ENCODE peak calls at places on chromosomes 16 and 17, in four cellular contexts. G is tibial artery, H is cardiac fibroblast, U is psoas muscle. V is an unnamed sample.

GRCh38 chr17:71969500-71969899 is 151.3 kb upstream of the SOX9 start:
- DNase-seq in U (no peak), H (no peak), G (no peak), V (no peak)

GRCh38 chr17:19867094-19867653 is 562 bp downstream of the ULK2 start:
- DNase-seq in G (peak), U (peak), H (peak), V (peak)

GRCh38 chr17:76718516-76718915 is 7.8 kb upstream of the MXRA7 start:
- DNase-seq in G (no peak), H (no peak), U (no peak), V (no peak)

GRCh38 chr17:78708510-78708973 is 73.5 kb downstream of the CYTH1 start:
- DNase-seq in H (peak), U (peak), G (peak), V (peak)

GRCh38 chr17:43945074-43945824 is 3.0 kb upstream of the PPY start:
- DNase-seq in G (no peak), U (no peak), H (no peak), V (no peak)

GRCh38 chr17:76968707-76969597 is 100.7 kb downstream of the MGAT5B start:
- DNase-seq in U (no peak), G (no peak), H (no peak), V (peak)

GRCh38 chr16:28549301-28549899 is 4.3 kb upstream of the SGF29 start:
- DNase-seq in H (peak), G (no peak), U (no peak), V (no peak)

GRCh38 chr17:42311240-42312034 is 23.1 kb downstream of the STAT5A start:
- DNase-seq in U (peak), G (peak), H (peak), V (no peak)

GRCh38 chr16:17101646-17102045 is 369.1 kb downstream of the XYLT1 start:
- DNase-seq in G (no peak), U (no peak), H (peak), V (no peak)

GRCh38 chr17:67902531-67903231 is 77.4 kb downstream of the BPTF start:
- DNase-seq in G (no peak), H (no peak), U (no peak), V (no peak)

GRCh38 chr17:14198013-14198412 is 38.6 kb downstream of the CDRT15 start:
- DNase-seq in U (no peak), G (no peak), H (no peak), V (no peak)

GRCh38 chr17:31580331-31581021 is 189.0 kb downstream of the RAB11FIP4 start:
- DNase-seq in H (peak), U (peak), G (peak), V (no peak)

GRCh38 chr17:82495844-82496528 is 23.5 kb upstream of the FOXK2 start:
- DNase-seq in H (no peak), U (no peak), G (no peak), V (no peak)

GRCh38 chr17:45815752-45816151 is 28.9 kb upstream of the SPPL2C start:
- DNase-seq in H (no peak), U (no peak), G (no peak), V (no peak)

GRCh38 chr17:56593741-56594527 is 435 bp downstream of the NOG start:
- DNase-seq in H (peak), U (peak), G (peak), V (peak)

GRCh38 chr17:35294756-35295155 is 51.9 kb downstream of the SLFN5 start:
- DNase-seq in H (no peak), G (no peak), U (no peak), V (no peak)

GRCh38 chr17:26731005-26731921 is 562.7 kb upstream of the WSB1 start:
- DNase-seq in U (no peak), H (no peak), G (no peak), V (no peak)

GRCh38 chr17:8125947-8126305 is 2.0 kb upstream of the HES7 start:
- DNase-seq in H (peak), U (no peak), G (no peak), V (no peak)

GRCh38 chr17:57672205-57672632 is 72.9 kb downstream of the CCDC182 start:
- DNase-seq in U (no peak), G (no peak), H (no peak), V (no peak)

GRCh38 chr16:65070831-65071230 is 51.0 kb downstream of the CDH11 start:
- DNase-seq in H (peak), U (peak), G (peak), V (no peak)

GRCh38 chr17:15247891-15248529 is 17.1 kb downstream of the PMP22 start:
- DNase-seq in H (no peak), U (no peak), G (no peak), V (no peak)

GRCh38 chr17:79945591-79946255 is 89.9 kb downstream of the TBC1D16 start:
- DNase-seq in H (no peak), U (peak), G (peak), V (no peak)

GRCh38 chr17:79803997-79804855 is 7.3 kb upstream of the CBX8 start:
- DNase-seq in U (no peak), H (no peak), G (no peak), V (no peak)

GRCh38 chr17:44549736-44550135 is 7.5 kb upstream of the FZD2 start:
- DNase-seq in G (no peak), U (no peak), H (no peak), V (no peak)

GRCh38 chr17:61240851-61241468 is 158.7 kb upstream of the TBX2 start:
- DNase-seq in U (no peak), G (no peak), H (no peak), V (no peak)

GRCh38 chr17:34365340-34365739 is 2.3 kb upstream of the CCL1 start:
- DNase-seq in U (no peak), G (no peak), H (no peak), V (no peak)

GRCh38 chr17:6408271-6408670 is 26.6 kb downstream of the AIPL1 start:
- DNase-seq in U (no peak), G (no peak), H (no peak), V (no peak)

GRCh38 chr17:6415616-6416015 is 19.3 kb downstream of the AIPL1 start:
- DNase-seq in U (no peak), H (no peak), G (no peak), V (no peak)

GRCh38 chr17:6413073-6413472 is 21.8 kb downstream of the AIPL1 start:
- DNase-seq in U (no peak), G (no peak), H (peak), V (no peak)
- TF ChIP-seq CTCF in U (peak), G (peak), H (peak), V (peak)

DNA sequence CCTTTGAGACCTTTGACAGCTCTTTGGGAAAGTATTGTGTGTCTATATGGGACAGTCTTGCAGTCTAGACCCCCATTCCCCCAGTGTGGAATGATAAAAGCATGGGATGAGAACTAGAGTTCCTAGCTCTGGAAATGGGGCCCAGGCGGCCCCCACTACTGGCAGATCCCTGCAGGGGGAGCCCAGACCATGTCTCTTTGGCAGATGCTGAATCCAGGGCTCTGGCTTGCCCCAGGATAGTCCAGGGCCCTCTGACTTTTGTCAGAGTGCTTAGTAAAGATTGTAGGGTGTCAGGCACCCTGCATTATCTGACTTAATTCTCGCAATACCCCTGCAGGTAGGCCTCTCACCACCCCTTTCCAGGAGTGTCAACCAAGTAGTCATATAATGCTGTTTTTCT is 8.3 kb downstream of the ALKBH5 start:
- DNase-seq in G (no peak), H (peak), U (no peak), V (no peak)
- TF ChIP-seq CTCF in G (no peak), H (peak), U (peak), V (no peak)

GRCh38 chr16:53654946-53655345 is 48.7 kb downstream of the RPGRIP1L start:
- DNase-seq in G (no peak), H (no peak), U (no peak), V (no peak)

DNA sequence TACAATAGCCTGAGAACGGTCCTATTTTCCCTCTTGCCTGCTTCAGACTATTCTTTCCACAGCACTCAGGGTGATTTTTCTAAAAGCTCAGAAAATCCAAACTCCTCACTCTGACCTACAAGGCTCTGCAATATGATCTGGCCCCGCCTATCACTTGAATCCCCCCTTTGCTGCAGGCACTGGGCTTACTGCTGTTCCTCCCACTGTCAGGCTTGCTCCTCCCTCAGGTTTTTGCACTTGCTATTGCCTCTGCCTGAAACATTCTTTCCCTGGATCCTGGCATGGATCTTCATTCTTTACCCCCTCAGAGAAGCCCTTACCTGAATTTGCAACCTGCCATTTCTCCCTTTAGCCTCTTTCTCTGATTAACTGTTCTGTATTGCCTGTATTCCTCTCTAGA is 52.3 kb downstream of the RPGRIP1L start:
- DNase-seq in U (no peak), H (no peak), G (no peak), V (no peak)
- TF ChIP-seq CTCF in U (no peak), H (no peak), G (no peak), V (no peak)

GRCh38 chr17:64059756-64060155 is 39.3 kb upstream of the ICAM2 start:
- DNase-seq in H (no peak), G (no peak), U (no peak), V (no peak)

GRCh38 chr17:64058547-64059115 is 38.2 kb upstream of the ICAM2 start:
- DNase-seq in U (no peak), G (no peak), H (no peak), V (no peak)

GRCh38 chr17:64057701-64058263 is 37.3 kb upstream of the ICAM2 start:
- DNase-seq in G (no peak), H (no peak), U (no peak), V (no peak)

GRCh38 chr17:64061157-64061898 is 40.9 kb upstream of the ICAM2 start:
- DNase-seq in U (no peak), H (peak), G (no peak), V (no peak)

DNA sequence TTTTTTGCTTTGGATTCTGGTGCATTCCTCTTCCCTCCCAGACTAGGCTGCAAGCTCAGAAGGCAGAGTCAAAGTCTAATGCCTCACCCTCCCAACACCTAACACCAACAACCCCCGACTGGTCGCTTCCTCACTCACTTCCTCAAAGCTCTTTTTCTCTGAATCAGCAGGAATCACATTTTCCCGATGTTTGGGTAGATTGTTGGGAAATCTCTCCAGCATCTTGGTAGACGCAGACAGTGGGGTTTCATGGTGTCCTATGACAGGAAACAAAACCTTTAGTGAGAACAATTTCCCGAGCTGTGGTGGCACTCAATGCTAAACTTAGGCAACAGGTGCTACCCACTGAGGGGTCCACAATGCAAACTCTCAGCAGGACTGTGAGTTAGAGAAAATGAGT is 39.9 kb upstream of the ICAM2 start:
- DNase-seq in U (no peak), G (no peak), H (no peak), V (peak)
- TF ChIP-seq CTCF in U (no peak), G (no peak), H (no peak), V (no peak)

DNA sequence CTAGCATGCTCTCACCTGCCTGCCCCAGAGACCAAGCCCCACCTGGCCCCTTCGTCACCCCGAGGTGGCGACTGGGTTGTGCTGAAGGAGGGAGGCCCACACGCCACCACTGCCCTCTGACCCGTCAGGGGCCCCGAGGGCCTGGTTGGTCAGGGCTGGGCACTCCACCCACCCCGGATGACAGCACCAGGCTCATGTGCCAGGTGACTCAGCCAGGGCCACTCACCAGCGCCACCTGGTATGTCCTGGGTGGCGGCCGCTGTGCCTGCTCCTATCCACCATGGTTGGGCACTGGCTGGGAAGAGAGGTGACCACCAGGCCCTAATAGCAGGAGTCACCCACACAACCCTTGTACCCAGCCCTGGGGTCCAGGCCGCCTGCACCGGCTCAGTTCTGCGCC is 68.9 kb downstream of the JPH3 start:
- DNase-seq in H (no peak), G (no peak), U (no peak), V (no peak)
- TF ChIP-seq CTCF in H (no peak), G (no peak), U (no peak), V (no peak)

GRCh38 chr17:81322271-81323082 is 27.4 kb upstream of the SLC38A10 start:
- DNase-seq in H (peak), U (no peak), G (no peak), V (no peak)
- TF ChIP-seq CTCF in H (peak), U (no peak), G (no peak), V (no peak)

GRCh38 chr17:29146369-29146972 is 33.7 kb downstream of the MYO18A start:
- DNase-seq in G (no peak), H (no peak), U (no peak), V (no peak)

GRCh38 chr17:29145289-29146058 is 34.7 kb downstream of the MYO18A start:
- DNase-seq in G (peak), U (peak), H (peak), V (peak)

GRCh38 chr17:29141484-29141835 is 38.7 kb downstream of the MYO18A start:
- DNase-seq in U (no peak), G (no peak), H (no peak), V (no peak)

GRCh38 chr17:29140631-29141483 is 39.3 kb downstream of the MYO18A start:
- DNase-seq in U (no peak), H (no peak), G (no peak), V (peak)

DNA sequence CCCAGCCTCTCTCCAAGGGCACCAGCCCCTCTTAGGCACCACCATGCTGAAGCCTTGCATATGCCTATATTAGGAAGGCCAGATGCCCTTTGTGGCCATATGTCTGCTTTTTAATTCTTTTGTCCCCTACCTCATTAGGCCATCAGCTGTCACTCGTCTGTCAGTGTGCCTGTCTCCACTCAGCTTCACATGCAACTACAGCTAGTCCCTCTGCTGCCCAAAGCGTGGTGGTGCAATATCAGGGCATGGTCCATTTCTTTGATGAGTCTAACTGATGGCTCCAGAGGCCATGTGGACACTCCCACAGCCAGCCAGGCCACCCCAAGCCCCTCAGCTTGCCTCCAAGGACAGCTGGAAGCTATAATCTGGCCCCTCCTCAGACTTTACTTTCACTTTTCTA is 36.3 kb downstream of the MYO18A start:
- DNase-seq in G (no peak), U (peak), H (no peak), V (peak)
- TF ChIP-seq CTCF in G (peak), U (peak), H (peak), V (peak)

GRCh38 chr16:635573-636205 is 416 bp downstream of the METTL26 start:
- DNase-seq in U (no peak), H (no peak), G (no peak), V (peak)

GRCh38 chr16:634996-635395 is 1.1 kb downstream of the METTL26 start:
- DNase-seq in H (no peak), G (no peak), U (no peak), V (no peak)

GRCh38 chr16:637081-638018 is 1.2 kb upstream of the METTL26 start:
- DNase-seq in G (peak), U (peak), H (peak), V (peak)

GRCh38 chr16:638034-638543 is 2.0 kb upstream of the METTL26 start:
- DNase-seq in U (no peak), G (no peak), H (no peak), V (no peak)

GRCh38 chr16:636206-637080 is at the start of gene METTL26:
- DNase-seq in G (peak), H (peak), U (peak), V (peak)
- TF ChIP-seq CTCF in G (peak), H (no peak), U (no peak), V (no peak)

DNA sequence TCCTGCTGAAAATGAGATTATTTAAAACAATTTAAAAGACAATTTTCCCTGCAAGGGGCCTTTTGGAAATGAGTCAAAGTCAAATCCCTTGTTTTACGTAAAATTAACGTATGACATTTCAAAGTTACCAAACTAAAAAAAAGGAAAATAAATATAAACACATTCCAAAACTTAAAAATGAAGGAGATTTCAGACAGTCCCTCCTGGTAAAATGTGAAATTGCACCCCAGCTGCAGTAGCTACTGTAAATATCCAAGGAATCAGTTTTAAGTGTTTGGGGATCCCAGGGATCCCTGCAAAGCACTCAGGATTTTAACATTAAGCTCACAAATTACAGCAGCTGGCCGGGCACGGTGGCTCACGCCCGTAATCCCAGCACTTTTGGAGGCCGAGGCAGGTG is 63.3 kb downstream of the NXN start:
- DNase-seq in U (no peak), G (no peak), H (no peak), V (no peak)
- TF ChIP-seq CTCF in U (no peak), G (no peak), H (no peak), V (peak)

GRCh38 chr17:6495450-6496115 is 51.3 kb downstream of the PIMREG start:
- DNase-seq in G (no peak), H (no peak), U (no peak), V (no peak)
- TF ChIP-seq CTCF in G (no peak), H (peak), U (no peak), V (no peak)